ENCODE peak calls at places on chromosomes 16 and 17, in five cellular contexts. X is sigmoid colon, E is adrenal gland, B is uterus, C is ovary. L is an unnamed sample.

GRCh38 chr16:53043986-53044571 is 8.6 kb downstream of the CHD9NB start:
- DNase-seq in X (no peak), B (no peak), E (no peak), C (peak), L (no peak)

GRCh38 chr17:31594416-31594815 is 202.9 kb downstream of the RAB11FIP4 start:
- DNase-seq in B (no peak), X (no peak), C (no peak), E (no peak), L (no peak)

GRCh38 chr17:83026311-83026811 is 53.0 kb upstream of the METRNL start:
- DNase-seq in B (peak), X (peak), E (peak), C (peak), L (no peak)

GRCh38 chr16:25066747-25067631 is 44.6 kb upstream of the LCMT1 start:
- DNase-seq in C (peak), X (peak), B (peak), E (peak), L (peak)

GRCh38 chr16:75703341-75703740 is 2.1 kb upstream of the DUXB start:
- DNase-seq in B (no peak), E (peak), C (no peak), X (no peak), L (peak)

GRCh38 chr16:66849543-66849942 is 5.3 kb downstream of the CA7 start:
- DNase-seq in B (no peak), E (no peak), C (no peak), X (no peak), L (no peak)

GRCh38 chr17:9918804-9919352 is 13.8 kb upstream of the RCVRN start:
- DNase-seq in C (no peak), E (no peak), X (no peak), B (no peak), L (no peak)

GRCh38 chr17:68085751-68086445 is 50.4 kb downstream of the KPNA2 start:
- DNase-seq in C (no peak), E (no peak), X (no peak), B (no peak), L (no peak)

GRCh38 chr16:87924937-87925670 is 11.2 kb downstream of the CA5A start:
- DNase-seq in B (no peak), C (no peak), E (no peak), X (no peak), L (no peak)

GRCh38 chr17:79454826-79455225 is 156.0 kb downstream of the RBFOX3 start:
- DNase-seq in C (no peak), B (no peak), E (no peak), X (no peak), L (no peak)

GRCh38 chr17:4124994-4125393 is 17.8 kb downstream of the ZZEF1 start:
- DNase-seq in B (no peak), E (no peak), C (no peak), X (no peak), L (no peak)

GRCh38 chr17:31515226-31515759 is 123.8 kb downstream of the RAB11FIP4 start:
- DNase-seq in X (no peak), B (no peak), C (no peak), E (no peak), L (no peak)

GRCh38 chr16:67718668-67719047 is 458 bp downstream of the GFOD2 start:
- DNase-seq in C (no peak), E (no peak), B (no peak), X (no peak), L (peak)

GRCh38 chr16:35574011-35574410 is 2114.6 kb downstream of the TP53TG3F start:
- DNase-seq in X (no peak), B (no peak), E (no peak), C (no peak), L (no peak)

DNA sequence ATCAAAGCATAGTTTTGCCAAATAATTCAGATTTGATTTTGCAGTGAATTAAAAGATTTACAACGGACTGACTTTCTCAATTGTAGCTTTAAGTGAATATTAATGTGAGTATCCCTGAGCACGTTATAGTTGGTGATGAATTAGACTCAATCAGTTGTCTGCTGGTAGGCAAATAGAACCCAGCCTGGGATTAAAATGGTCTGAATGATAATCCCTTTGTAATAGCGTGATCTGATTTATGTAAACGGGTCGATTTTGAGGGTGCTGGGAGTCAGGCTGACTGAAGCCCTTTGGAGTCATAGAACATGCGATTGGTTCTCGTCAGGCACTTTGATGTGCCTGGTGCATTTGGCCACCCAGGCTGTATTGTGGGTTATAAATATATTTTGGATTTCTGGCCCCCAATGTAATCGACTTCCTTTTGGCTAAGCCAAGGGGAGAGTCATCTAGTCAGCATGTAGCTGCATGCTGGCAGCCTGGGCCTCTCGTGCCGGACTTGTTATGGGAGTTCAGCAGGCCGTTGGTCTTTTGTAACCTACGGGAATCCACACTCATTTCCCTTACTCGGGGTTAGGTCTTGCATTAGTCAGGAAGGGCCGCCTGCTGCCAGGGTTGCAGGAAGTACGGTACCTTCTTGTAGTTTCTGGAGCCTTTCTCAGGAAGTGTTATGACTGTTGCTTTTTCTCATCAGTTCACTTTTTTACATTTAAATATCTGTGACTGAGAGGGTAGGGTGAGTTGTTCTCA is 5.4 kb downstream of the PGS1 start:
- DNase-seq in C (peak), E (peak), X (peak), B (peak), L (no peak)
- TF ChIP-seq POLR2A in C (no peak), E (no peak), X (no peak), B (peak), L (no peak)

GRCh38 chr17:35894206-35894605 is 14.0 kb upstream of the CCL5 start:
- DNase-seq in C (no peak), E (no peak), X (no peak), B (no peak), L (no peak)

GRCh38 chr17:35898283-35899070 is 18.3 kb upstream of the CCL5 start:
- DNase-seq in E (peak), X (no peak), B (no peak), C (no peak), L (no peak)

GRCh38 chr17:35895602-35896001 is 15.4 kb upstream of the CCL5 start:
- DNase-seq in B (no peak), X (no peak), E (no peak), C (no peak), L (no peak)

GRCh38 chr17:35893751-35894150 is 13.6 kb upstream of the CCL5 start:
- DNase-seq in X (no peak), E (no peak), C (no peak), B (no peak), L (no peak)

GRCh38 chr17:35896011-35896587 is 15.9 kb upstream of the CCL5 start:
- DNase-seq in E (no peak), C (no peak), X (no peak), B (no peak), L (no peak)
- TF ChIP-seq POLR2A in E (no peak), C (no peak), X (no peak), B (no peak), L (no peak)

GRCh38 chr16:53346-54236 is at the start of the genes POLR3K and SNRNP25:
- DNase-seq in B (peak), X (peak), E (peak), C (peak), L (peak)
- TF ChIP-seq POLR2A in B (peak), X (peak), E (peak), C (peak), L (peak)

GRCh38 chr17:69320210-69320907 is 6.6 kb downstream of the ABCA5 start:
- DNase-seq in C (no peak), B (no peak), X (no peak), E (no peak), L (no peak)

GRCh38 chr17:69317625-69318024 is 9.3 kb downstream of the ABCA5 start:
- DNase-seq in B (no peak), X (no peak), E (no peak), C (no peak), L (no peak)

DNA sequence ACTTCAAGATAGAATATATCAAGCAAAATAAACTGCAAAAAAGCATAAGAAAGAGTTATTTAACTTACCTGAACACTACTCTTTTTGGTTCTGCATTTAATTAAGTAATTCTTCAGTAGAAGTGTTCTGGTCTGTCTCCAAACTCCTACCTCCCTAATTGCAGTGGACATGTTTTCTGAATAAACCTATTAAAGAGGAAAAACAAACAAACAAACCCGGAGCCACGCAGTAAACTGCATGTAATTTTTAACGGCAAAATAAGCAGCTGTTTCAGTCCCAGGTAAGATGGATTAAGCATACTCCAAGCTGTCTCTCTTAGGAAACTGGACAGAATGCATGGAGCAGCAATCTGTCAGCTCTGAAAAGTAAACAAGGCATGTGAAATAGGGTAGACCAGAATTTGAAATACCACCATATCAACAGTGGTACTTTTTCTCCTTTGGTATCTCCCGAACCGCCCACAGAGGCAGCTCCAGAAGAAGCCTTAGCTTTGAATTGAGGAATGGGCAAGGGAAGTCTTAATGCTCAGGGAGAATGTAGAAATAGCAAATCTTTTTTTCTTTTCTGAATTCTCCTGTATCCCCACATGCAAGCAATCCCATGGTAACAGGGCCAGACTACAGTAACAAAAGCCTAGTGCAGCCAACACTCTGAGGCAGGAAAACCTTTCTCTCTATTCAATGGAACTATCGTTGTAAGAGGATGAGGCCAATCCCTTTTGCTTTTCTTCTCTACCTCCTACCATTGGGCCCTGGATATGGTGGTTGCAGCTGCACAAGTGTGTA is 12.5 kb downstream of the ABCA5 start:
- DNase-seq in C (no peak), B (no peak), X (no peak), E (no peak), L (no peak)
- TF ChIP-seq POLR2A in C (no peak), B (no peak), X (no peak), E (no peak), L (no peak)

GRCh38 chr17:40556198-40556661 is 9.0 kb downstream of the CCR7 start:
- DNase-seq in X (no peak), B (no peak), E (no peak), C (no peak), L (no peak)

GRCh38 chr17:40554646-40555295 is 10.5 kb downstream of the CCR7 start:
- DNase-seq in E (peak), B (peak), C (no peak), X (no peak), L (no peak)

GRCh38 chr17:40553694-40554534 is 11.4 kb downstream of the CCR7 start:
- DNase-seq in C (peak), B (peak), E (peak), X (peak), L (peak)

GRCh38 chr17:40556884-40557414 is 8.3 kb downstream of the CCR7 start:
- DNase-seq in E (peak), X (no peak), C (peak), B (peak), L (no peak)

GRCh38 chr17:40555296-40556190 is 9.7 kb downstream of the CCR7 start:
- DNase-seq in X (no peak), E (peak), B (peak), C (no peak), L (no peak)
- TF ChIP-seq POLR2A in X (no peak), E (no peak), B (no peak), C (no peak), L (no peak)

L was measured in erythroblast.